ENCODE peak calls at places on chromosome 5, in four cellular contexts. I is HepG2, A is GM12878, L is K562. C is an unnamed sample.

GRCh38 chr5:78600656-78601452 is 47.7 kb downstream of the LHFPL2 start:
- DNase-seq in I (no peak), L (no peak), A (no peak), C (no peak)

GRCh38 chr5:68287976-68288755 is 72.6 kb downstream of the PIK3R1 start:
- DNase-seq in A (peak), L (peak), I (peak), C (peak)

GRCh38 chr5:151051066-151051930 is 29.5 kb downstream of the TNIP1 start:
- DNase-seq in A (peak), L (peak), I (peak), C (peak)

GRCh38 chr5:14081791-14082190 is 61.4 kb upstream of the TRIO start:
- DNase-seq in L (no peak), A (no peak), I (no peak), C (no peak)

GRCh38 chr5:116658830-116659229 is 84.2 kb upstream of the SEMA6A start:
- DNase-seq in A (no peak), I (no peak), L (no peak), C (no peak)

GRCh38 chr5:102288630-102289029 is 7.5 kb downstream of the SLCO4C1 start:
- DNase-seq in I (no peak), A (no peak), L (no peak), C (no peak)

GRCh38 chr5:154166901-154167791 is 23.4 kb upstream of the GALNT10 start:
- DNase-seq in L (no peak), A (no peak), I (no peak), C (no peak)

GRCh38 chr5:69415584-69415958 is 655 bp downstream of the MARVELD2 start:
- DNase-seq in I (peak), A (no peak), L (no peak), C (peak)

GRCh38 chr5:115100556-115100955 is 69.2 kb downstream of the TRIM36 start:
- DNase-seq in L (no peak), A (no peak), I (no peak), C (no peak)

GRCh38 chr5:90898330-90899013 is 339.9 kb downstream of the ADGRV1 start:
- DNase-seq in I (no peak), L (no peak), A (no peak), C (no peak)

GRCh38 chr5:137621306-137621705 is 114.6 kb downstream of the KLHL3 start:
- DNase-seq in I (no peak), A (no peak), L (no peak), C (no peak)

GRCh38 chr5:137621861-137622823 is 113.7 kb downstream of the KLHL3 start:
- DNase-seq in L (no peak), I (no peak), A (no peak), C (no peak)

GRCh38 chr5:137619191-137619870 is 116.6 kb downstream of the KLHL3 start:
- DNase-seq in I (no peak), A (no peak), L (no peak), C (no peak)

GRCh38 chr5:137624786-137625349 is 111.0 kb downstream of the KLHL3 start:
- DNase-seq in L (no peak), I (no peak), A (no peak), C (no peak)

GRCh38 chr5:137622850-137623249 is 113.0 kb downstream of the KLHL3 start:
- DNase-seq in L (no peak), I (peak), A (peak), C (no peak)
- TF ChIP-seq ETV6 in L (no peak), I (no peak), A (no peak), C (no peak)

GRCh38 chr5:119070578-119070827 is 384 bp upstream of the DMXL1 start:
- DNase-seq in A (no peak), L (no peak), I (no peak), C (no peak)
- TF ChIP-seq NR2C2 in A (no peak), L (peak), I (peak), C (no peak)

GRCh38 chr5:107672212-107673105 is 1.7 kb upstream of the EFNA5 start:
- DNase-seq in I (peak), L (peak), A (no peak), C (peak)
- TF ChIP-seq ETV6 in I (no peak), L (no peak), A (no peak), C (peak)

GRCh38 chr5:126780165-126780827 is 3.4 kb downstream of the LMNB1 start:
- DNase-seq in I (peak), L (peak), A (no peak), C (peak)

GRCh38 chr5:126777974-126778674 is 1.2 kb downstream of the LMNB1 start:
- DNase-seq in L (peak), A (peak), I (peak), C (peak)

GRCh38 chr5:126776499-126777256 is at the start of gene LMNB1:
- DNase-seq in A (peak), L (peak), I (peak), C (peak)

GRCh38 chr5:126778675-126779403 is 1.9 kb downstream of the LMNB1 start:
- DNase-seq in A (no peak), L (no peak), I (no peak), C (no peak)

DNA sequence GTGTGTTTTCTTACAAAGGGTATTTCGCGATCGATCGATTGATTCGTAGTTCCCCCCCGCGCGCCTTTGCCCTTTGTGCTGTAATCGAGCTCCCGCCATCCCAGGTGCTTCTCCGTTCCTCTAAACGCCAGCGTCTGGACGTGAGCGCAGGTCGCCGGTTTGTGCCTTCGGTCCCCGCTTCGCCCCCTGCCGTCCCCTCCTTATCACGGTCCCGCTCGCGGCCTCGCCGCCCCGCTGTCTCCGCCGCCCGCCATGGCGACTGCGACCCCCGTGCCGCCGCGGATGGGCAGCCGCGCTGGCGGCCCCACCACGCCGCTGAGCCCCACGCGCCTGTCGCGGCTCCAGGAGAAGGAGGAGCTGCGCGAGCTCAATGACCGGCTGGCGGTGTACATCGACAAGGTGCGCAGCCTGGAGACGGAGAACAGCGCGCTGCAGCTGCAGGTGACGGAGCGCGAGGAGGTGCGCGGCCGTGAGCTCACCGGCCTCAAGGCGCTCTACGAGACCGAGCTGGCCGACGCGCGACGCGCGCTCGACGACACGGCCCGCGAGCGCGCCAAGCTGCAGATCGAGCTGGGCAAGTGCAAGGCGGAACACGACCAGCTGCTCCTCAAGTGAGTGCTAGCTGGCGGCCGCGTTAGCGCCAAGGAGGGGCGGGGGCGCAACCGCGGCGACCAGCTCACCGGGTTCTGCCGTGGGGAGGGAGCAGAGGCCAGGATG is 479 bp downstream of the LMNB1 start:
- DNase-seq in L (peak), I (peak), A (no peak), C (peak)
- TF ChIP-seq NR2C2 in L (peak), I (peak), A (no peak), C (peak)